ENCODE peak calls at places on chromosomes 6 and 20, in seven cellular contexts. H is AG10803, N is transverse colon, C is BJ, K is brain microvascular endothelial cell, O is fibroblast of pulmonary artery, J is GM23338. G is an unnamed sample.

GRCh38 chr20:45935416-45936046 is 1.0 kb downstream of the PCIF1 start:
- DNase-seq in N (no peak), O (no peak), K (no peak), H (peak), J (no peak), C (no peak), G (no peak)

GRCh38 chr20:2387180-2387577 is 6.5 kb downstream of the TGM6 start:
- DNase-seq in N (peak), C (no peak), J (peak), H (peak), O (peak), K (peak), G (no peak)

GRCh38 chr6:37130704-37131103 is 39.2 kb upstream of the PIM1 start:
- DNase-seq in H (peak), J (no peak), N (peak), C (no peak), K (peak), O (no peak), G (no peak)

GRCh38 chr6:4380881-4381281 is 245.5 kb upstream of the ECI2 start:
- DNase-seq in C (no peak), O (peak), K (no peak), N (no peak), J (no peak), H (no peak), G (no peak)

GRCh38 chr6:37891072-37891471 is 71.5 kb downstream of the ZFAND3 start:
- DNase-seq in K (no peak), C (no peak), H (no peak), O (no peak), J (no peak), N (no peak), G (no peak)

GRCh38 chr6:156778615-156779205 is 1.5 kb downstream of the ARID1B start:
- DNase-seq in C (no peak), J (peak), O (peak), H (peak), N (peak), K (peak), G (peak)

GRCh38 chr6:36983538-36983937 is 2.5 kb downstream of the MTCH1 start:
- DNase-seq in K (no peak), H (no peak), N (no peak), O (no peak), C (no peak), J (no peak), G (no peak)

GRCh38 chr6:43276180-43277082 is 21.6 kb upstream of the SLC22A7 start:
- DNase-seq in N (peak), K (no peak), H (peak), J (peak), C (no peak), O (no peak), G (no peak)

GRCh38 chr6:105746130-105746505 is 340.0 kb upstream of the PRDM1 start:
- DNase-seq in J (no peak), C (no peak), H (no peak), K (no peak), N (no peak), O (no peak), G (no peak)

DNA sequence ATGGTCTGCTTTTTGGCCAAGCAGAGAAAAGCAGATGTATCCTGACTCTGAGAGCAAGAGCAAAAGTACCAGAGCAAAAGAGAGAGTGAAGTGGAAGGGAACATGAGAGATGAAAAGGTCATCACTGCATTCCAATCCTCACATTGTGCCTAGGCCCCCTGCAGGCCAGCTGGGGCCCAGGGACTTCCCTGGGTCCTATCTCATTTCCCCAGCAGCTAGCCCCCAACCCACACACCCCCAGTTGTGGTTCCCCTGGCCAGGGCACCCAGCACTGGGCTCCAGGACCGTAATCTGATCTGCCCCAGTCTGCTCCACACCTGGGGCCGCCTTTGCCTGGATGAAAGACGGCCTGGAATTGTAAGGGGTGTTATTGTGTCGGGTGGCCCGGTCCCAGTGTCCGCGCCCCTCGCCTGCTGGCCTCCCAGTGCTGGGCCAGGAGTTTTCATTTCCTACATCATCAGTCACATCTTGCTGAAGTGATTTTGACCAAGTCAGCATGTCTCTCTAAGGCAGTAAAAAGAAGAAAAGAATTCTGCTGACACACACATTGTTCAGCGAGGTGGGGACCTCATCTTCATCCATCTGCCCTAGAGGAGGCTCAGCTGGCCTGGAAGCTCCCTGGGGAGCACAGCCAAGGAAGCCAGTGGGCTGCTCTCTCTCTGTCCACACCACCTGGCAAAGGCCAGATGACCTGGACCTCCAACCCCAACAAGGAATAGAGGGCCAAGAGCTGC is 3.9 kb upstream of the BMP7 start:
- DNase-seq in N (no peak), H (no peak), K (no peak), O (no peak), C (no peak), J (peak), G (no peak)
- TF ChIP-seq CTCF in N (no peak), H (no peak), K (no peak), O (no peak), C (no peak), J (peak), G (no peak)

GRCh38 chr6:117653949-117654348 is 21.3 kb upstream of the NUS1 start:
- DNase-seq in N (no peak), J (no peak), C (no peak), O (no peak), K (no peak), H (no peak), G (no peak)
- H3K4me3 ChIP-seq in N (no peak), J (no peak), C (no peak), O (no peak), K (no peak), H (no peak), G (no peak)

GRCh38 chr6:126258150-126258549 is 81.8 kb upstream of the CENPW start:
- DNase-seq in H (no peak), N (no peak), C (no peak), K (no peak), J (no peak), O (no peak), G (no peak)

GRCh38 chr6:126253421-126253820 is 86.5 kb upstream of the CENPW start:
- DNase-seq in J (no peak), N (no peak), H (no peak), K (no peak), C (no peak), O (no peak), G (no peak)

GRCh38 chr6:126252154-126252553 is 87.8 kb upstream of the CENPW start:
- DNase-seq in H (no peak), K (no peak), O (no peak), J (peak), C (no peak), N (no peak), G (no peak)
- TF ChIP-seq CTCF in H (no peak), K (no peak), O (no peak), J (peak), C (no peak), N (no peak), G (peak)

GRCh38 chr20:4973330-4974097 is 27.8 kb downstream of the SLC23A2 start:
- DNase-seq in K (peak), N (peak), H (peak), C (peak), J (no peak), O (peak), G (peak)
- H3K4me3 ChIP-seq in K (peak), N (no peak), H (peak), C (peak), J (no peak), O (peak), G (peak)

DNA sequence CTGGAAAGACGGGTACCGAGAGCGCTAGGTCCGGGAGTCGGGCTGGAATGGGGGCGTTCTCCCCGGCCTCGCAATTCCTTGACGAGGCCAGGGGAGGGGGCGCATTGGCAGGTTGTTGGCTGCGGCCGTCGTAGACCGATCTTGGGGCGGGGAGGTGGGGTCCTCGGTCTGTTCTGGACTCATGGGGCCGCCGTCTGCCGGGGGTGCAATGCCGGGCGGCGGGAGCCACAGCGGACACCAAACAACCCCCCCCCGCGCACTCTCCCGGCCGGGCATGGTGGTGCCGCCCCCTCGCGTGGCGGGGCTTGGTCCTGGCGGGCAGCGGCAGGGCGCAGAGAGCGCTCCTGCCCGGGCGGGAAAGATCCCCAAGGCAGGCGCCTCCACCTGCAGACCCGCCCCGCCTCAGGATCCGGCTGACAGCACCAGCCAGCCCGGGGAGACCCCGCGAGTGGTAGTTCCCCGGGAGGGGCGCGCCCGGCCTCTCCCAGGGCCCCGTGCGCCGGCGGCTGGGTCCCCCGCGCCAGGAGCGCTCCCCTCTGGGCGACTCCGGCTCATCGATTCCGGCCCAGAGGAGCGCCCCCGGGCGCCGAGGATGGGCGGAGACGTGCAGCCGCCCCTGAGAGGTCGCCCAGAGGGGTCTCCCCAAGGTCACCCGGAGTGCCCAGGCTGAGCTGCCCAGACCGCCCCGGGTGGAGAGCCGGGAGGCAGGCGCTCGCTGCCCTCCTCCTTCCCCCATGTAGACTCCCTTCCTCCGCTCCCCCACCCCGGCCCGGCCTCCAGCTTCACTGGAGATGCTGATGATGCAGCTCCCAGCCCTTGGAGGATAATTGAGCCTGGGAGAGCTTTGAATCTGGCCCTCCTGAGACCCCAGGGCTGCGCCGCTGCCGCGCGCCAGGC is 709 bp downstream of the PPP1R16B start:
- DNase-seq in O (no peak), J (peak), N (peak), C (no peak), K (no peak), H (no peak), G (peak)
- TF ChIP-seq CTCF in O (no peak), J (no peak), N (no peak), C (no peak), K (no peak), H (no peak), G (peak)

G was measured in GM06990.